ENCODE peak calls at places on chromosomes 12 and 14, in eight cellular contexts. One of them, this sample, is unnamed.

GRCh38 chr12:78407722-78408121 is 456.9 kb upstream of the SYT1 start:
- DNase-seq in Calu3: no peak
- DNase-seq in A549: no peak
- DNase-seq in glutamatergic neuron: no peak
- DNase-seq in GM06990: no peak
- DNase-seq in body of pancreas: no peak
- DNase-seq in GM13977: no peak
- DNase-seq in AG04450: no peak
- DNase-seq in this sample: no peak

GRCh38 chr14:47365248-47365647 is 310.2 kb downstream of the MDGA2 start:
- DNase-seq in Calu3: no peak
- DNase-seq in A549: no peak
- DNase-seq in glutamatergic neuron: no peak
- DNase-seq in GM06990: no peak
- DNase-seq in body of pancreas: no peak
- DNase-seq in GM13977: no peak
- DNase-seq in AG04450: no peak
- DNase-seq in this sample: no peak

GRCh38 chr12:90816353-90817089 is 138.5 kb downstream of the CCER1 start:
- DNase-seq in Calu3: no peak
- DNase-seq in A549: no peak
- DNase-seq in glutamatergic neuron: no peak
- DNase-seq in GM06990: no peak
- DNase-seq in body of pancreas: no peak
- DNase-seq in GM13977: no peak
- DNase-seq in AG04450: no peak
- DNase-seq in this sample: no peak

GRCh38 chr12:90428881-90429280 is 526.1 kb downstream of the CCER1 start:
- DNase-seq in Calu3: no peak
- DNase-seq in A549: no peak
- DNase-seq in glutamatergic neuron: no peak
- DNase-seq in GM06990: no peak
- DNase-seq in body of pancreas: no peak
- DNase-seq in GM13977: no peak
- DNase-seq in AG04450: no peak
- DNase-seq in this sample: no peak

GRCh38 chr14:68291820-68292219 is 472.2 kb downstream of the RAD51B start:
- DNase-seq in Calu3: no peak
- DNase-seq in A549: no peak
- DNase-seq in glutamatergic neuron: no peak
- DNase-seq in GM06990: no peak
- DNase-seq in body of pancreas: no peak
- DNase-seq in GM13977: no peak
- DNase-seq in AG04450: no peak
- DNase-seq in this sample: no peak

GRCh38 chr12:74490390-74491064 is 47.1 kb upstream of the ATXN7L3B start:
- DNase-seq in Calu3: no peak
- DNase-seq in A549: no peak
- DNase-seq in glutamatergic neuron: no peak
- DNase-seq in GM06990: no peak
- DNase-seq in body of pancreas: no peak
- DNase-seq in GM13977: no peak
- DNase-seq in AG04450: no peak
- DNase-seq in this sample: no peak

GRCh38 chr12:97380440-97380839 is 82.2 kb upstream of the RMST start:
- DNase-seq in Calu3: no peak
- DNase-seq in A549: no peak
- DNase-seq in glutamatergic neuron: no peak
- DNase-seq in GM06990: no peak
- DNase-seq in body of pancreas: no peak
- DNase-seq in GM13977: no peak
- DNase-seq in AG04450: no peak
- DNase-seq in this sample: no peak

GRCh38 chr12:56980268-56980667 is 22.9 kb upstream of the RDH16 start:
- DNase-seq in Calu3: no peak
- DNase-seq in A549: no peak
- DNase-seq in glutamatergic neuron: no peak
- DNase-seq in GM06990: no peak
- DNase-seq in body of pancreas: no peak
- DNase-seq in GM13977: no peak
- DNase-seq in AG04450: no peak
- DNase-seq in this sample: no peak

GRCh38 chr14:92607702-92608429 is 94.3 kb downstream of the RIN3 start:
- DNase-seq in Calu3: no peak
- DNase-seq in A549: peak; percentile 79
- DNase-seq in glutamatergic neuron: no peak
- DNase-seq in GM06990: no peak
- DNase-seq in body of pancreas: no peak
- DNase-seq in GM13977: no peak
- DNase-seq in AG04450: no peak
- DNase-seq in this sample: no peak

GRCh38 chr12:58850826-58851225 is 69.5 kb downstream of the LRIG3 start:
- DNase-seq in Calu3: no peak
- DNase-seq in A549: no peak
- DNase-seq in glutamatergic neuron: no peak
- DNase-seq in GM06990: no peak
- DNase-seq in body of pancreas: no peak
- DNase-seq in GM13977: no peak
- DNase-seq in AG04450: no peak
- DNase-seq in this sample: no peak

GRCh38 chr12:30965613-30965985 is 39.1 kb downstream of the TSPAN11 start:
- DNase-seq in Calu3: peak; percentile 50
- DNase-seq in A549: peak; percentile 41
- DNase-seq in glutamatergic neuron: no peak
- DNase-seq in GM06990: no peak
- DNase-seq in body of pancreas: peak; percentile 39
- DNase-seq in GM13977: no peak
- DNase-seq in AG04450: no peak
- DNase-seq in this sample: no peak
- TF ChIP-seq CTCF in Calu3: no peak
- TF ChIP-seq CTCF in A549: no peak
- TF ChIP-seq CTCF in glutamatergic neuron: no peak
- TF ChIP-seq CTCF in GM06990: no peak
- TF ChIP-seq CTCF in body of pancreas: peak; percentile 34
- TF ChIP-seq CTCF in GM13977: no peak
- TF ChIP-seq CTCF in AG04450: peak; percentile 21
- TF ChIP-seq CTCF in this sample: peak; percentile 13

DNA sequence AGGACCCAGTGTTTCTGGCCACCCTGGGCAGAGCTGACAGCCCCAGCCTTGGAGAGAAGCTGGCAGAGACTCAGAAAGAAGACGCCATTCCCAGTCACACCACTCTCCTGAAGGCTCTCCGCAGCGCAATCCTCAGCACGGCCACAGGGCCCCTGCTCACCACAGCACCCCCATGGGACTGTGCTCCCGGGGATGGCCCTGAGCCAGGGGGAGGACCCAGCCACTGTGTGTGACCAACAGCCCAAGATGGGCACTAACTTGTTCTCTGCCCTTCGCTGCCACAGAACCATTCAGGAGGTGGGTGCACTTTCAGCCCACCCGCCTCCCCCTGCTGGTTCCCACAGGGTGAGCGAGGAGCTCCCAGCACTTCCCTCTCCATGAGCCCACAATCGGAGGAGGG is 57.1 kb downstream of the CCNK start:
- DNase-seq in Calu3: no peak
- DNase-seq in A549: no peak
- DNase-seq in glutamatergic neuron: no peak
- DNase-seq in GM06990: no peak
- DNase-seq in body of pancreas: no peak
- DNase-seq in GM13977: no peak
- DNase-seq in AG04450: no peak
- DNase-seq in this sample: no peak
- TF ChIP-seq CTCF in Calu3: peak; percentile 26
- TF ChIP-seq CTCF in A549: no peak
- TF ChIP-seq CTCF in glutamatergic neuron: peak; percentile 32
- TF ChIP-seq CTCF in GM06990: no peak
- TF ChIP-seq CTCF in body of pancreas: no peak
- TF ChIP-seq CTCF in GM13977: no peak
- TF ChIP-seq CTCF in AG04450: peak; percentile 21
- TF ChIP-seq CTCF in this sample: no peak

GRCh38 chr12:30286345-30286926 is 409.2 kb downstream of the IPO8 start:
- DNase-seq in Calu3: peak; percentile 7
- DNase-seq in A549: peak; percentile 27
- DNase-seq in glutamatergic neuron: no peak
- DNase-seq in GM06990: no peak
- DNase-seq in body of pancreas: no peak
- DNase-seq in GM13977: no peak
- DNase-seq in AG04450: no peak
- DNase-seq in this sample: peak; percentile 11
- TF ChIP-seq CTCF in Calu3: peak; percentile 28
- TF ChIP-seq CTCF in A549: peak; percentile 9
- TF ChIP-seq CTCF in glutamatergic neuron: peak; percentile 45
- TF ChIP-seq CTCF in GM06990: peak; percentile 46
- TF ChIP-seq CTCF in body of pancreas: peak; percentile 17
- TF ChIP-seq CTCF in GM13977: peak; percentile 36
- TF ChIP-seq CTCF in AG04450: peak; percentile 73
- TF ChIP-seq CTCF in this sample: peak; percentile 57

GRCh38 chr14:94372021-94372605 is 16.3 kb downstream of the SERPINA1 start:
- DNase-seq in Calu3: no peak
- DNase-seq in A549: no peak
- DNase-seq in glutamatergic neuron: no peak
- DNase-seq in GM06990: no peak
- DNase-seq in body of pancreas: no peak
- DNase-seq in GM13977: no peak
- DNase-seq in AG04450: no peak
- DNase-seq in this sample: no peak
- TF ChIP-seq CTCF in Calu3: no peak
- TF ChIP-seq CTCF in A549: no peak
- TF ChIP-seq CTCF in glutamatergic neuron: no peak
- TF ChIP-seq CTCF in GM06990: peak; percentile 40
- TF ChIP-seq CTCF in body of pancreas: no peak
- TF ChIP-seq CTCF in GM13977: no peak
- TF ChIP-seq CTCF in AG04450: no peak
- TF ChIP-seq CTCF in this sample: no peak

GRCh38 chr14:35384386-35385041 is 20.0 kb downstream of the NFKBIA start:
- DNase-seq in Calu3: no peak
- DNase-seq in A549: peak; percentile 80
- DNase-seq in glutamatergic neuron: no peak
- DNase-seq in GM06990: no peak
- DNase-seq in body of pancreas: no peak
- DNase-seq in GM13977: no peak
- DNase-seq in AG04450: peak; percentile 91
- DNase-seq in this sample: no peak
- TF ChIP-seq CTCF in Calu3: no peak
- TF ChIP-seq CTCF in A549: no peak
- TF ChIP-seq CTCF in glutamatergic neuron: no peak
- TF ChIP-seq CTCF in GM06990: no peak
- TF ChIP-seq CTCF in body of pancreas: no peak
- TF ChIP-seq CTCF in GM13977: no peak
- TF ChIP-seq CTCF in AG04450: peak; percentile 4
- TF ChIP-seq CTCF in this sample: no peak

DNA sequence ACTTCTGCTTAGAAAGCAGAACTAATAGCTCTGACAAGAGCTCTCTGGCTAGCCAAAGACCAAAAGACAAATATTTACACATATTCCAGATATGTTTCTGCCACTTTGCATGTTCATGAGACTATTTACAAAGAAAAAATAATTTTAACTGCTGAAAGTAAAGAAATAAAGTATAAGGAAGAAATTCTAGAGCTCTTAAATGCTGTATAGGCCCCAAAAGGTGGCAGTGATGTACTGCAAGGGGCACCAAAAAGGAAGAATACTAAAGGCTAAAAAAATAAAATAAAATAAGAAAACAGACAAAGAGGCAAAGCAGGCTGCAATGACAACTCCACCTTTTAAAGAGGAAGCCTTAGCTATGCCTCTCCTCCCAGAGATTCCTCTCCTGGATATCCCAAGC is 23.0 kb downstream of the KLRK1 start:
- DNase-seq in Calu3: no peak
- DNase-seq in A549: peak; percentile 70
- DNase-seq in glutamatergic neuron: no peak
- DNase-seq in GM06990: no peak
- DNase-seq in body of pancreas: no peak
- DNase-seq in GM13977: no peak
- DNase-seq in AG04450: no peak
- DNase-seq in this sample: no peak
- TF ChIP-seq CTCF in Calu3: no peak
- TF ChIP-seq CTCF in A549: peak; percentile 72
- TF ChIP-seq CTCF in glutamatergic neuron: no peak
- TF ChIP-seq CTCF in GM06990: peak; percentile 8
- TF ChIP-seq CTCF in body of pancreas: peak; percentile 45
- TF ChIP-seq CTCF in GM13977: no peak
- TF ChIP-seq CTCF in AG04450: peak; percentile 20
- TF ChIP-seq CTCF in this sample: no peak

GRCh38 chr14:25537846-25538455 is 488.0 kb upstream of the STXBP6 start:
- DNase-seq in Calu3: no peak
- DNase-seq in A549: peak; percentile 38
- DNase-seq in glutamatergic neuron: peak; percentile 74
- DNase-seq in GM06990: no peak
- DNase-seq in body of pancreas: peak; percentile 49
- DNase-seq in GM13977: no peak
- DNase-seq in AG04450: no peak
- DNase-seq in this sample: peak; percentile 72
- TF ChIP-seq CTCF in Calu3: no peak
- TF ChIP-seq CTCF in A549: no peak
- TF ChIP-seq CTCF in glutamatergic neuron: peak; percentile 78
- TF ChIP-seq CTCF in GM06990: peak; percentile 24
- TF ChIP-seq CTCF in body of pancreas: peak; percentile 34
- TF ChIP-seq CTCF in GM13977: peak; percentile 51
- TF ChIP-seq CTCF in AG04450: no peak
- TF ChIP-seq CTCF in this sample: peak; percentile 61

DNA sequence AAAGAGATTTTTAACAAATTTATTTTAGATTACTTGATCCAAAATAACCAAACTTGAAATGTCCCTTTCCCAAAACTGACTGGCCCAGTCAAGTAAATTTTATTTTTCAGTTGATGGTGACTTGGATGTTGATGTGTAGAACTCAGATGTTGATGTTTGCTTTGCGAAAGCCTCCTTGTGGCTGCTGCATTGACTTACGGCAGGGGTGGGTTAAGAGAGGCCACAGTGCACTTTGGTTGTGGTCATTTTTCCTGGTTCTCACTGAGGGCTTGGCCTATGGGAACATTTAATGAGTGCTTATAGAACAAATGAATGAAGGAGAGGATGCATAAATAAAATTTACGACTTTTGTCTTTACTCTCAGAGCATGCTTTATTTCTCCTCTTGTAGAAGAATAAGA is 52.6 kb downstream of the SLCO1B3 start:
- DNase-seq in Calu3: no peak
- DNase-seq in A549: no peak
- DNase-seq in glutamatergic neuron: no peak
- DNase-seq in GM06990: no peak
- DNase-seq in body of pancreas: no peak
- DNase-seq in GM13977: no peak
- DNase-seq in AG04450: no peak
- DNase-seq in this sample: no peak
- TF ChIP-seq CTCF in Calu3: no peak
- TF ChIP-seq CTCF in A549: no peak
- TF ChIP-seq CTCF in glutamatergic neuron: no peak
- TF ChIP-seq CTCF in GM06990: no peak
- TF ChIP-seq CTCF in body of pancreas: no peak
- TF ChIP-seq CTCF in GM13977: no peak
- TF ChIP-seq CTCF in AG04450: no peak
- TF ChIP-seq CTCF in this sample: no peak